ENCODE peak calls at places on chromosomes 11 and 22, in nine cellular contexts. One of them, this sample, is unnamed.

GRCh38 chr22:21613553-21614233 is 16.1 kb downstream of the YDJC start:
- DNase-seq in dorsolateral prefrontal cortex: no peak
- DNase-seq in type B pancreatic cell: no peak
- DNase-seq in breast epithelium: no peak
- DNase-seq in AG10803: no peak
- DNase-seq in WTC11: no peak
- DNase-seq in H9: no peak
- DNase-seq in neural crest cell: no peak
- DNase-seq in HFFc6: no peak
- DNase-seq in this sample: no peak

GRCh38 chr11:121555172-121555571 is 102.4 kb upstream of the SORL1-AS1 start:
- DNase-seq in dorsolateral prefrontal cortex: no peak
- DNase-seq in type B pancreatic cell: no peak
- DNase-seq in breast epithelium: no peak
- DNase-seq in AG10803: no peak
- DNase-seq in WTC11: no peak
- DNase-seq in H9: no peak
- DNase-seq in neural crest cell: no peak
- DNase-seq in HFFc6: no peak
- DNase-seq in this sample: no peak

GRCh38 chr11:86370171-86370570 is 4.5 kb upstream of the CCDC81 start:
- DNase-seq in dorsolateral prefrontal cortex: no peak
- DNase-seq in type B pancreatic cell: no peak
- DNase-seq in breast epithelium: no peak
- DNase-seq in AG10803: no peak
- DNase-seq in WTC11: no peak
- DNase-seq in H9: no peak
- DNase-seq in neural crest cell: no peak
- DNase-seq in HFFc6: no peak
- DNase-seq in this sample: no peak

GRCh38 chr11:59062602-59063529 is 23.2 kb upstream of the GLYATL1B start:
- DNase-seq in dorsolateral prefrontal cortex: no peak
- DNase-seq in type B pancreatic cell: no peak
- DNase-seq in breast epithelium: no peak
- DNase-seq in AG10803: no peak
- DNase-seq in WTC11: no peak
- DNase-seq in H9: peak; percentile 36
- DNase-seq in neural crest cell: no peak
- DNase-seq in HFFc6: no peak
- DNase-seq in this sample: no peak

GRCh38 chr11:126124284-126124683 is 61.6 kb upstream of the CDON start:
- DNase-seq in dorsolateral prefrontal cortex: no peak
- DNase-seq in type B pancreatic cell: no peak
- DNase-seq in breast epithelium: no peak
- DNase-seq in AG10803: no peak
- DNase-seq in WTC11: no peak
- DNase-seq in H9: no peak
- DNase-seq in neural crest cell: no peak
- DNase-seq in HFFc6: no peak
- DNase-seq in this sample: no peak

GRCh38 chr22:32331236-32331917 is 26.3 kb upstream of the RFPL3 start:
- DNase-seq in dorsolateral prefrontal cortex: no peak
- DNase-seq in type B pancreatic cell: peak; percentile 48
- DNase-seq in breast epithelium: no peak
- DNase-seq in AG10803: no peak
- DNase-seq in WTC11: no peak
- DNase-seq in H9: peak; percentile 14
- DNase-seq in neural crest cell: no peak
- DNase-seq in HFFc6: no peak
- DNase-seq in this sample: no peak

GRCh38 chr11:12149672-12150225 is 39.4 kb downstream of the MICAL2 start:
- DNase-seq in dorsolateral prefrontal cortex: no peak
- DNase-seq in type B pancreatic cell: no peak
- DNase-seq in breast epithelium: no peak
- DNase-seq in AG10803: no peak
- DNase-seq in WTC11: no peak
- DNase-seq in H9: no peak
- DNase-seq in neural crest cell: no peak
- DNase-seq in HFFc6: no peak
- DNase-seq in this sample: no peak

GRCh38 chr11:17259519-17259918 is 17.0 kb upstream of the NUCB2 start:
- DNase-seq in dorsolateral prefrontal cortex: no peak
- DNase-seq in type B pancreatic cell: no peak
- DNase-seq in breast epithelium: no peak
- DNase-seq in AG10803: no peak
- DNase-seq in WTC11: no peak
- DNase-seq in H9: no peak
- DNase-seq in neural crest cell: no peak
- DNase-seq in HFFc6: no peak
- DNase-seq in this sample: no peak

GRCh38 chr22:32932176-32932575 is 126.0 kb downstream of the SYN3 start:
- DNase-seq in dorsolateral prefrontal cortex: no peak
- DNase-seq in type B pancreatic cell: no peak
- DNase-seq in breast epithelium: no peak
- DNase-seq in AG10803: peak; percentile 54
- DNase-seq in WTC11: no peak
- DNase-seq in H9: no peak
- DNase-seq in neural crest cell: no peak
- DNase-seq in HFFc6: peak; percentile 28
- DNase-seq in this sample: no peak

GRCh38 chr11:108324587-108324986 is 101.7 kb downstream of the ATM start:
- DNase-seq in dorsolateral prefrontal cortex: no peak
- DNase-seq in type B pancreatic cell: no peak
- DNase-seq in breast epithelium: no peak
- DNase-seq in AG10803: peak; percentile 53
- DNase-seq in WTC11: no peak
- DNase-seq in H9: no peak
- DNase-seq in neural crest cell: no peak
- DNase-seq in HFFc6: peak; percentile 20
- DNase-seq in this sample: no peak

GRCh38 chr11:95923441-95923729 is 522 bp downstream of the MTMR2 start:
- DNase-seq in dorsolateral prefrontal cortex: no peak
- DNase-seq in type B pancreatic cell: no peak
- DNase-seq in breast epithelium: no peak
- DNase-seq in AG10803: no peak
- DNase-seq in WTC11: no peak
- DNase-seq in H9: no peak
- DNase-seq in neural crest cell: no peak
- DNase-seq in HFFc6: no peak
- DNase-seq in this sample: no peak

GRCh38 chr11:95432714-95433503 is 201.9 kb upstream of the SESN3 start:
- DNase-seq in dorsolateral prefrontal cortex: no peak
- DNase-seq in type B pancreatic cell: no peak
- DNase-seq in breast epithelium: no peak
- DNase-seq in AG10803: no peak
- DNase-seq in WTC11: no peak
- DNase-seq in H9: no peak
- DNase-seq in neural crest cell: no peak
- DNase-seq in HFFc6: no peak
- DNase-seq in this sample: no peak

GRCh38 chr22:39663751-39664150 is 93.2 kb downstream of the CACNA1I start:
- DNase-seq in dorsolateral prefrontal cortex: no peak
- DNase-seq in type B pancreatic cell: no peak
- DNase-seq in breast epithelium: peak; percentile 22
- DNase-seq in AG10803: no peak
- DNase-seq in WTC11: peak; percentile 34
- DNase-seq in H9: peak; percentile 60
- DNase-seq in neural crest cell: no peak
- DNase-seq in HFFc6: no peak
- DNase-seq in this sample: no peak

GRCh38 chr11:77269484-77270123 is 31.9 kb downstream of the GDPD4 start:
- DNase-seq in dorsolateral prefrontal cortex: no peak
- DNase-seq in type B pancreatic cell: no peak
- DNase-seq in breast epithelium: no peak
- DNase-seq in AG10803: no peak
- DNase-seq in WTC11: no peak
- DNase-seq in H9: no peak
- DNase-seq in neural crest cell: no peak
- DNase-seq in HFFc6: peak; percentile 27
- DNase-seq in this sample: no peak

GRCh38 chr11:23320131-23320530 is 459.9 kb upstream of the CCDC179 start:
- DNase-seq in dorsolateral prefrontal cortex: no peak
- DNase-seq in type B pancreatic cell: no peak
- DNase-seq in breast epithelium: no peak
- DNase-seq in AG10803: no peak
- DNase-seq in WTC11: no peak
- DNase-seq in H9: no peak
- DNase-seq in neural crest cell: no peak
- DNase-seq in HFFc6: no peak
- DNase-seq in this sample: no peak

GRCh38 chr11:43789700-43790443 is 90.8 kb upstream of the ALKBH3 start:
- DNase-seq in dorsolateral prefrontal cortex: no peak
- DNase-seq in type B pancreatic cell: no peak
- DNase-seq in breast epithelium: no peak
- DNase-seq in AG10803: peak; percentile 68
- DNase-seq in WTC11: no peak
- DNase-seq in H9: no peak
- DNase-seq in neural crest cell: no peak
- DNase-seq in HFFc6: peak; percentile 72
- DNase-seq in this sample: no peak

GRCh38 chr11:21396351-21397008 is 727.1 kb downstream of the NELL1 start:
- DNase-seq in dorsolateral prefrontal cortex: no peak
- DNase-seq in type B pancreatic cell: no peak
- DNase-seq in breast epithelium: no peak
- DNase-seq in AG10803: no peak
- DNase-seq in WTC11: no peak
- DNase-seq in H9: no peak
- DNase-seq in neural crest cell: no peak
- DNase-seq in HFFc6: no peak
- DNase-seq in this sample: no peak

GRCh38 chr22:49703990-49704344 is 123.7 kb downstream of the BRD1 start:
- DNase-seq in dorsolateral prefrontal cortex: no peak
- DNase-seq in type B pancreatic cell: no peak
- DNase-seq in breast epithelium: no peak
- DNase-seq in AG10803: no peak
- DNase-seq in WTC11: no peak
- DNase-seq in H9: no peak
- DNase-seq in neural crest cell: no peak
- DNase-seq in HFFc6: no peak
- DNase-seq in this sample: no peak

GRCh38 chr22:42996646-42997365 is 18.1 kb downstream of the PACSIN2 start:
- DNase-seq in dorsolateral prefrontal cortex: no peak
- DNase-seq in type B pancreatic cell: no peak
- DNase-seq in breast epithelium: no peak
- DNase-seq in AG10803: peak; percentile 73
- DNase-seq in WTC11: no peak
- DNase-seq in H9: no peak
- DNase-seq in neural crest cell: no peak
- DNase-seq in HFFc6: no peak
- DNase-seq in this sample: no peak

GRCh38 chr22:43498856-43499253 is 87.0 kb downstream of the MPPED1 start:
- DNase-seq in dorsolateral prefrontal cortex: no peak
- DNase-seq in type B pancreatic cell: no peak
- DNase-seq in breast epithelium: no peak
- DNase-seq in AG10803: no peak
- DNase-seq in WTC11: no peak
- DNase-seq in H9: no peak
- DNase-seq in neural crest cell: no peak
- DNase-seq in HFFc6: no peak
- DNase-seq in this sample: no peak

DNA sequence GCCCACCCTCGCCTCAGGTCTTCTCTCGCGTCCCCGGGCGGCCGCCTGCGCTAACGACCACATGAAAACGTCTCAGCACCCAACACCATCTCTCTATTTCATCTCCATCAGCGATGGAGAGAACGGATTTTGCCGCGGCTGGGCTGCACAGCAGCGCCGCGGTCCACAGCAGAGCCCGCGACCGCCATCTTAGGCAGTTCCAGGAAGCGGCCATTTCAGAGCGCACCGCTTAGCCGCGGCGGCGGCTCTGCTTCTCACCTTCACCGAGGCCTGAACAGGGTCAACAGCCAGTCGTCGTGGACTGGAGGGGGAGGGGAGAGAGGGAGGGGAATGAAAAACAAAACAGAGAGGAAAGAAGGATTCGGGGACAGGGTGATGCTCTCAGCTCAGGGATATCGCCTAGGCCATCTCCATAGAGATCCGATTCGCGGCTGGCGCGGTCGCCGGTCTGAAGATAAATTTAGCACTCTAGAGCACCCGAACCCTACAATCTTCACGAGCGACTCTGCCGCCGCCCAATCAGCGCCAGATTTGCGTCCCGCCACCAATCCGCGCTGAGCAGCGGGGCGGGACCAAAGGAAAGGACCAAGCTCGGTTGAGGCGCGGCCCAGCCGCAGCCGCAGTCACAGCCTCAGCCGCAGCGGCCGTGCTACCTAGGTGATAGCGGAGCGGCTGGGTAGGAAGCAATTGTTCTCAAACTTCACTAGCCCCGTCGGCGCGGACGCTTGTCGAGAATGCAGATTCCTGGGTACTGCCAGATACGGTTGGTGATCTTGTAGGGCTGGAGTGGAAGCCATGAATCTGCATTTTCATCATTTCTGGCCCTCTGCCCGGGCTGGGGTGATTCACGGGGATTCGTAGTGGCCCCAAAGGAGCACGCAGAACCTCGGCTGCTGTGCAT is at the start of gene ZBED5:
- DNase-seq in dorsolateral prefrontal cortex: peak; percentile 98
- DNase-seq in type B pancreatic cell: peak; percentile 96
- DNase-seq in breast epithelium: peak; percentile 97
- DNase-seq in AG10803: peak; percentile 97
- DNase-seq in WTC11: peak; percentile 96
- DNase-seq in H9: peak; percentile 98
- DNase-seq in neural crest cell: peak; percentile 88
- DNase-seq in HFFc6: peak; percentile 97
- DNase-seq in this sample: peak; percentile 90
- TF ChIP-seq CTCF in dorsolateral prefrontal cortex: no peak
- TF ChIP-seq CTCF in type B pancreatic cell: peak; percentile 20
- TF ChIP-seq CTCF in breast epithelium: peak; percentile 16
- TF ChIP-seq CTCF in AG10803: no peak
- TF ChIP-seq CTCF in WTC11: no peak
- TF ChIP-seq CTCF in H9: peak; percentile 18
- TF ChIP-seq CTCF in neural crest cell: peak; percentile 41
- TF ChIP-seq CTCF in HFFc6: peak; percentile 64
- TF ChIP-seq CTCF in this sample: peak; percentile 27

GRCh38 chr11:131748146-131749050 is 378.0 kb downstream of the NTM start:
- DNase-seq in dorsolateral prefrontal cortex: peak; percentile 57
- DNase-seq in type B pancreatic cell: no peak
- DNase-seq in breast epithelium: peak; percentile 20
- DNase-seq in AG10803: peak; percentile 71
- DNase-seq in WTC11: peak; percentile 74
- DNase-seq in H9: peak; percentile 62
- DNase-seq in neural crest cell: peak; percentile 73
- DNase-seq in HFFc6: peak; percentile 76
- DNase-seq in this sample: peak; percentile 47
- TF ChIP-seq CTCF in dorsolateral prefrontal cortex: peak; percentile 84
- TF ChIP-seq CTCF in type B pancreatic cell: peak; percentile 94
- TF ChIP-seq CTCF in breast epithelium: peak; percentile 55
- TF ChIP-seq CTCF in AG10803: peak; percentile 86
- TF ChIP-seq CTCF in WTC11: peak; percentile 77
- TF ChIP-seq CTCF in H9: peak; percentile 90
- TF ChIP-seq CTCF in neural crest cell: peak; percentile 90
- TF ChIP-seq CTCF in HFFc6: peak; percentile 98
- TF ChIP-seq CTCF in this sample: peak; percentile 87

GRCh38 chr22:22848364-22848866 is 39.2 kb upstream of the IGLL5 start:
- DNase-seq in dorsolateral prefrontal cortex: no peak
- DNase-seq in type B pancreatic cell: no peak
- DNase-seq in breast epithelium: peak; percentile 34
- DNase-seq in AG10803: peak; percentile 39
- DNase-seq in WTC11: peak; percentile 90
- DNase-seq in H9: peak; percentile 79
- DNase-seq in neural crest cell: peak; percentile 71
- DNase-seq in HFFc6: no peak
- DNase-seq in this sample: peak; percentile 67
- TF ChIP-seq CTCF in dorsolateral prefrontal cortex: peak; percentile 46
- TF ChIP-seq CTCF in type B pancreatic cell: peak; percentile 93
- TF ChIP-seq CTCF in breast epithelium: peak; percentile 63
- TF ChIP-seq CTCF in AG10803: peak; percentile 79
- TF ChIP-seq CTCF in WTC11: peak; percentile 82
- TF ChIP-seq CTCF in H9: peak; percentile 95
- TF ChIP-seq CTCF in neural crest cell: peak; percentile 92
- TF ChIP-seq CTCF in HFFc6: peak; percentile 96
- TF ChIP-seq CTCF in this sample: peak; percentile 95

GRCh38 chr11:6443269-6444003 is 2.6 kb upstream of the HPX start:
- DNase-seq in dorsolateral prefrontal cortex: peak; percentile 67
- DNase-seq in type B pancreatic cell: no peak
- DNase-seq in breast epithelium: peak; percentile 28
- DNase-seq in AG10803: peak; percentile 56
- DNase-seq in WTC11: peak; percentile 68
- DNase-seq in H9: peak; percentile 72
- DNase-seq in neural crest cell: peak; percentile 38
- DNase-seq in HFFc6: peak; percentile 38
- DNase-seq in this sample: no peak
- TF ChIP-seq CTCF in dorsolateral prefrontal cortex: peak; percentile 80
- TF ChIP-seq CTCF in type B pancreatic cell: peak; percentile 82
- TF ChIP-seq CTCF in breast epithelium: peak; percentile 63
- TF ChIP-seq CTCF in AG10803: peak; percentile 86
- TF ChIP-seq CTCF in WTC11: peak; percentile 80
- TF ChIP-seq CTCF in H9: peak; percentile 90
- TF ChIP-seq CTCF in neural crest cell: peak; percentile 76
- TF ChIP-seq CTCF in HFFc6: peak; percentile 88
- TF ChIP-seq CTCF in this sample: peak; percentile 74

This sample was measured in progenitor cell of endocrine pancreas.